ENCODE peak calls at places on chromosome 14, in eight cellular contexts. W is prostate gland; Y is tibial nerve; K is MM.1S; M is A549; S is endothelial cell of umbilical vein; C is colonic mucosa; R is CD8-positive, alpha-beta memory T cell. E is an unnamed sample.

GRCh38 chr14:35341454-35342159 is 49.4 kb downstream of the PSMA6 start:
- DNase-seq in W (peak; percentile 99), Y (peak; percentile 92), K (no peak), M (peak; percentile 87), S (peak; percentile 91), C (peak; percentile 98), R (no peak), E (peak; percentile 23)

GRCh38 chr14:26872510-26872909 is 274.7 kb upstream of the NOVA1 start:
- DNase-seq in W (no peak), Y (no peak), K (no peak), M (no peak), S (no peak), C (no peak), R (no peak), E (no peak)

GRCh38 chr14:99518441-99519346 is 37.5 kb downstream of the CCNK start:
- DNase-seq in W (peak; percentile 73), Y (peak; percentile 70), K (peak; percentile 45), M (peak; percentile 81), S (peak; percentile 55), C (peak; percentile 86), R (peak; percentile 69), E (peak; percentile 69)

GRCh38 chr14:39442293-39442692 is 10.1 kb upstream of the FBXO33 start:
- DNase-seq in W (no peak), Y (no peak), K (no peak), M (no peak), S (no peak), C (no peak), R (no peak), E (no peak)

GRCh38 chr14:88547386-88547780 is 7.4 kb downstream of the PTPN21 start:
- DNase-seq in W (no peak), Y (no peak), K (no peak), M (no peak), S (no peak), C (no peak), R (no peak), E (no peak)

GRCh38 chr14:93778856-93779629 is 9.2 kb downstream of the PRIMA1 start:
- DNase-seq in W (no peak), Y (no peak), K (no peak), M (no peak), S (no peak), C (no peak), R (no peak), E (no peak)

GRCh38 chr14:68306265-68306933 is 486.5 kb downstream of the ZFP36L1 start:
- DNase-seq in W (no peak), Y (no peak), K (peak; percentile 23), M (no peak), S (no peak), C (no peak), R (no peak), E (no peak)

GRCh38 chr14:91373591-91374245 is 43.9 kb downstream of the CCDC88C start:
- DNase-seq in W (no peak), Y (no peak), K (peak; percentile 80), M (no peak), S (peak; percentile 63), C (no peak), R (peak; percentile 62), E (peak; percentile 46)

DNA sequence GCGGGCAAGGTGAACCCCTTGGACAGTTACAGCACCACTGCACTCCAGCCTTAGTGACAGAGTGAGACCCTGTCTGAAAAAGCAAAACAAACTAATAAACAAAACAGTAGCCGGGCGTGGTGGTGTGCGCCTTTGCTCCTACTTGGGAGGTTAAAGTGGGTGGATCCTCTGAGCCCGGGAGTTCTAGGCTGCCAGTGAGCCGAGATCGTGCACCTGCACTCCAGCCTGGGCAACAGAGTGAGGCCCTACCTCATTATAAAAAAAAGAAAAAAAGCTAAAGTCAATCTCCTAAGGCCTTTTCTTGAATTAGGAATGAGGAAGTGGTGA is 24.7 kb upstream of the SPTLC2 start:
- DNase-seq in W (no peak), Y (no peak), K (no peak), M (no peak), S (no peak), C (peak; percentile 46), R (no peak), E (no peak)
- H3K27ac ChIP-seq in W (no peak overlapping the region), Y (no peak overlapping the region), K (no peak overlapping the region), M (no peak overlapping the region), S (peak overlapping the region; percentile 1), C (peak overlapping the region; percentile 67), R (no peak overlapping the region), E (peak overlapping the region; percentile 70)

GRCh38 chr14:70052990-70053389 is 135.8 kb downstream of the SLC8A3 start:
- DNase-seq in W (no peak), Y (no peak), K (peak; percentile 33), M (no peak), S (peak; percentile 22), C (peak; percentile 32), R (no peak), E (no peak)

GRCh38 chr14:70045296-70045695 is 143.5 kb downstream of the SLC8A3 start:
- DNase-seq in W (no peak), Y (no peak), K (no peak), M (no peak), S (no peak), C (no peak), R (no peak), E (no peak)

GRCh38 chr14:70045715-70046535 is 142.8 kb downstream of the SLC8A3 start:
- DNase-seq in W (peak; percentile 65), Y (no peak), K (no peak), M (peak; percentile 71), S (peak; percentile 56), C (peak; percentile 85), R (no peak), E (no peak)

GRCh38 chr14:70047598-70048312 is 141.0 kb downstream of the SLC8A3 start:
- DNase-seq in W (no peak), Y (no peak), K (no peak), M (peak; percentile 67), S (no peak), C (no peak), R (no peak), E (no peak)

GRCh38 chr14:70048313-70048654 is 140.5 kb downstream of the SLC8A3 start:
- DNase-seq in W (no peak), Y (no peak), K (no peak), M (no peak), S (no peak), C (no peak), R (no peak), E (no peak)
- H3K4me3 ChIP-seq in W (no peak overlapping the region), Y (no peak overlapping the region), K (no peak overlapping the region), M (no peak overlapping the region), S (no peak overlapping the region), C (no peak overlapping the region), R (no peak overlapping the region), E (no peak overlapping the region)

DNA sequence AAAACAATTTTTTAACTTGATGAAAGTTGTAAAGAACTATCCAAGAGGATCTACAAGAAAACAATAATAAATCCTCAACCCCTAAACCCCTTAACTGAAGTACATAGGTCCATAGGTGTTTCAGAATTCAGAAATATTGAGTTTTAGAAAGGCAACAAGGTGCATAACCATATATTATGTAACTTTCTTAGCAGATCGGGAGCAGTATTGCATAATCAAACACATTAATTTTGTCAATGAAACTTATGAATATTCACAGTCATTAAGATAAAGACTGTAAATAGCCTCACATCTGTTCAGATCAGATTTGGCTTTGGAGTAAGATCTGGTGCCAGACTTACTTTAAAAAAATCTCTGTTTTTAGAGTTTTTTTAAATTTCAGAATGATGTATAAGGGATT is 647.1 kb upstream of the FLRT2 start:
- DNase-seq in W (no peak), Y (no peak), K (no peak), M (no peak), S (no peak), C (no peak), R (no peak), E (no peak)
- H3K9me3 ChIP-seq in W (no peaks in the 10 kb centered on the region), Y (peaks cover 30% of the 10 kb centered on the region), K (no peaks in the 10 kb centered on the region), M (no peaks in the 10 kb centered on the region), S (no peaks in the 10 kb centered on the region), C (no peaks in the 10 kb centered on the region), R (no peaks in the 10 kb centered on the region), E (peaks cover 6% of the 10 kb centered on the region)

DNA sequence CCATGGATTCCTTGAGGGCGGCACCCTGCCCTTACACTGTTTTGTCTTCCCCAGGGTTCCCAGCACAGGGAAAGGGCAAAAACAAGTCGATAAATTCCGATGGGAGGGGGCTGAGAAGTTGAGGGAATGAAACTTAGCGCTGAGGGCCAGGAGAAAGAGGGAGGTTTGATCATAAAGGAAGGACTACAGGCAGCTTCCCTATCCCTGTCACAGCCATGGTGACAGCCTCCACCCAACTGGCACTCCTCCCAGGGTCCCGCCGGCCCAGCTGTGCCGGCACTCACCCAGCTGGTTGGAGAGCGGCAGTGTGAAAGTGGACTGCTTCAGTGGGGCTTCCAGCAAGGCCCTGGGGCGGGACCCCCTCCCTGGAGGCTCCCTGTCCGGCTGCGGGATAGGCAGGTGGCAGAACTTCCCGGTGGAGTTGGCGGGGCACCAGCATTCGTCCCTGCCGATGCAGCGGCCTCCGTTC is 58.4 kb downstream of the ISCA2 start:
- DNase-seq in W (peak; percentile 61), Y (no peak), K (no peak), M (no peak), S (no peak), C (peak; percentile 25), R (no peak), E (no peak)
- H3K27ac ChIP-seq in W (peak overlapping the region; percentile 30), Y (no peak overlapping the region), K (no peak overlapping the region), M (no peak overlapping the region), S (no peak overlapping the region), C (no peak overlapping the region), R (no peak overlapping the region), E (no peak overlapping the region)

DNA sequence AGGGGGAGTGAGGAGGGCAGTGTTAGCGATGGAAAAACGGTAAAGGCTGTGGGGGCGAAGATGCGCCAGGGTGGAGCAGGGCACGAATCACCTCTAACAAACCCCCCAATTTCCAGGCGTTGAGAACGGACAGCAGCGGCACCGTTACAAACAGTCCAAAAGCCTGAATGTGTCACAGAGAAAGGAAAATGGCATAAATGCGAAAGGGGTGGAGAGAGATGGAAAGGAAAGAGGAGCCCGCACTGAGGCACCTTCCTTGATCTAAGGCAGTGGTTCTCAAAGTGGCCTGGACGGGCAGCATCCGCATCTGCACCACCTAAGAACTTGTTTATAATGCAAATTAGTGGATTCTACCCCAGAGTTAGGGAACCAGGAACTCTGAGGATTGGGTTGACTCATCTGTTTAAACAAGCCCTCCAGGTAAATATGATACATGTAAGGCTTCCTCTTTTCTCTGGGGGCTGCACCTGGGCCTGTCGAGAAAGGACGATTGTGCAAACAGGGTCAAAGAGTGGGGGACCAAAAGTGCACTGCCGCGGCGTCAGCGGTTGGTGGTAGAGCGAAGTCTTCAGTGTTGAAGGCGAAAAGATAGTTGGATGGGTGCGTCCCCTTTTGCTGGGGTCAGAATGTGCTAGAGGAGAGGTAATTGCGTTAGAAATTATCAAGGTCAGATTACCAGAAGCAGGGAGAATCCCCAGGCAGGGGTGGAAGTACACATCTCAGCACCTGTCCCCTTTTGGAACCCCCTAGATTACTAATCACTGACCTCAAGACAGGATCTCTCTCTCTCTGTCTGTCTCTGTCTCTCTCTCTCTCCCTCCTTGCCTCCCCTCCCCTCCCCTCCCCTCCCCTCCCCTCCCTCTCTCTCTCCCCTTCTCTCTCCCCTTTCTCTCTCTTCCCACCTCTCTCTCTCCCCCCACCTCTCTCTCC is 1.3 kb upstream of the KCNH5 start:
- DNase-seq in W (no peak), Y (no peak), K (no peak), M (no peak), S (no peak), C (no peak), R (no peak), E (no peak)
- H3K4me3 ChIP-seq in W (no peak overlapping the region), Y (peak overlapping the region; percentile 39), K (peak overlapping the region; percentile 55), M (peak overlapping the region; percentile 45), S (no peak overlapping the region), C (no peak overlapping the region), R (no peak overlapping the region), E (no peak overlapping the region)

E was measured in naive thymus-derived CD4-positive, alpha-beta T cell.